ENCODE peak calls at places on chromosomes 16 and 17, in five cellular contexts. G, A, K, S and B are unnamed samples.

GRCh38 chr16:71347146-71347545 is 11.4 kb upstream of the CALB2 start:
- DNase-seq in G (no peak), A (no peak), K (no peak), S (no peak), B (no peak)

GRCh38 chr17:42682400-42683384 is at the start of gene CNTNAP1:
- DNase-seq in G (no peak), A (peak), K (peak), S (no peak), B (no peak)

GRCh38 chr17:39793473-39793872 is 55.7 kb downstream of the GRB7 start:
- DNase-seq in G (no peak), A (no peak), K (no peak), S (no peak), B (no peak)

GRCh38 chr16:10828851-10829331 is 10.3 kb upstream of the TVP23A start:
- DNase-seq in G (no peak), A (no peak), K (peak), S (no peak), B (no peak)

GRCh38 chr17:7548585-7549400 is at the start of gene TNFSF12:
- DNase-seq in G (peak), A (peak), K (peak), S (peak), B (no peak)

GRCh38 chr17:53516643-53517042 is 306.1 kb upstream of the KIF2B start:
- DNase-seq in G (no peak), A (peak), K (no peak), S (no peak), B (no peak)

GRCh38 chr16:85891776-85892166 is 7.2 kb upstream of the IRF8 start:
- DNase-seq in G (peak), A (no peak), K (peak), S (no peak), B (no peak)

GRCh38 chr17:57668332-57668731 is 76.8 kb downstream of the CCDC182 start:
- DNase-seq in G (no peak), A (peak), K (peak), S (no peak), B (no peak)

GRCh38 chr17:12627177-12627629 is 38.5 kb upstream of the MYOCD start:
- DNase-seq in G (no peak), A (no peak), K (no peak), S (no peak), B (no peak)

GRCh38 chr17:51461578-51462004 is 201.2 kb downstream of the UTP18 start:
- DNase-seq in G (no peak), A (peak), K (no peak), S (peak), B (peak)

GRCh38 chr16:85508388-85508787 is 104.7 kb upstream of the GSE1 start:
- DNase-seq in G (no peak), A (no peak), K (no peak), S (no peak), B (no peak)

GRCh38 chr16:28264656-28265055 is 27.7 kb upstream of the SBK1 start:
- DNase-seq in G (no peak), A (no peak), K (no peak), S (no peak), B (no peak)

GRCh38 chr17:48095611-48096010 is 5.7 kb downstream of the CBX1 start:
- DNase-seq in G (no peak), A (no peak), K (no peak), S (no peak), B (no peak)

GRCh38 chr17:59167571-59168001 is 12.0 kb downstream of the PRR11 start:
- DNase-seq in G (no peak), A (no peak), K (no peak), S (no peak), B (no peak)

GRCh38 chr17:9979463-9979995 is 74.5 kb upstream of the RCVRN start:
- DNase-seq in G (no peak), A (no peak), K (no peak), S (no peak), B (no peak)

GRCh38 chr16:88799569-88800276 is 3.9 kb upstream of the CDT1 start:
- DNase-seq in G (no peak), A (no peak), K (no peak), S (peak), B (no peak)

GRCh38 chr16:19604911-19605310 is 49.4 kb downstream of the VPS35L start:
- DNase-seq in G (no peak), A (no peak), K (no peak), S (no peak), B (no peak)

GRCh38 chr17:39651908-39652634 is 13.1 kb upstream of the TCAP start:
- DNase-seq in G (no peak), A (no peak), K (no peak), S (no peak), B (no peak)

GRCh38 chr17:47905221-47905733 is 9.2 kb downstream of the SP2 start:
- DNase-seq in G (no peak), A (peak), K (no peak), S (no peak), B (no peak)

GRCh38 chr16:29743827-29744531 is 1.8 kb downstream of the C16orf54 start:
- DNase-seq in G (no peak), A (peak), K (no peak), S (peak), B (no peak)

GRCh38 chr16:57497121-57497520 is 10.8 kb upstream of the DOK4 start:
- DNase-seq in G (no peak), A (no peak), K (no peak), S (no peak), B (no peak)

GRCh38 chr17:55062921-55063320 is 94.4 kb downstream of the STXBP4 start:
- DNase-seq in G (no peak), A (no peak), K (no peak), S (no peak), B (no peak)

GRCh38 chr17:57399690-57400089 is 143.4 kb downstream of the MSI2 start:
- DNase-seq in G (no peak), A (no peak), K (no peak), S (no peak), B (no peak)

GRCh38 chr16:74999208-74999682 is 421 bp downstream of the ZNRF1 start:
- DNase-seq in G (no peak), A (no peak), K (peak), S (no peak), B (peak)

GRCh38 chr16:31129568-31130335 is 5.8 kb downstream of the PRSS8 start:
- DNase-seq in G (no peak), A (no peak), K (peak), S (no peak), B (no peak)

GRCh38 chr17:42270596-42270995 is 5.6 kb downstream of the STAT5B start:
- DNase-seq in G (no peak), A (no peak), K (peak), S (no peak), B (no peak)

GRCh38 chr16:29734826-29735225 is 11.0 kb downstream of the C16orf54 start:
- DNase-seq in G (no peak), A (no peak), K (no peak), S (no peak), B (no peak)

GRCh38 chr17:307295-307691 is 45.3 kb downstream of the RPH3AL start:
- DNase-seq in G (peak), A (no peak), K (no peak), S (no peak), B (no peak)

GRCh38 chr17:77076046-77076882 is 64.5 kb upstream of the SEC14L1 start:
- DNase-seq in G (no peak), A (no peak), K (no peak), S (no peak), B (no peak)

GRCh38 chr17:11205656-11206055 is 35.4 kb upstream of the SHISA6 start:
- DNase-seq in G (no peak), A (no peak), K (no peak), S (no peak), B (no peak)

GRCh38 chr16:69691980-69692911 is 34.1 kb downstream of the NQO1 start:
- DNase-seq in G (no peak), A (no peak), K (no peak), S (no peak), B (no peak)